ENCODE peak calls at places on chromosomes 6 and 20, in eight cellular contexts. O, G, F, N, H, V, D and Y are unnamed samples.

GRCh38 chr6:53165333-53165732 is 16.7 kb upstream of the GCM1 start:
- DNase-seq in H (no peak), F (no peak), N (no peak), G (no peak), O (no peak), D (no peak), V (no peak), Y (peak)

GRCh38 chr6:36349240-36349639 is 12.6 kb upstream of the BNIP5 start:
- DNase-seq in O (no peak), N (no peak), D (no peak), F (no peak), G (no peak), V (no peak), H (no peak), Y (no peak)

GRCh38 chr6:129593233-129593564 is 116.8 kb downstream of the ARHGAP18 start:
- DNase-seq in H (no peak), G (peak), F (no peak), D (no peak), V (no peak), O (peak), N (peak), Y (peak)

GRCh38 chr6:167787896-167788530 is 38.7 kb upstream of the AFDN start:
- DNase-seq in N (no peak), G (no peak), H (no peak), D (no peak), F (no peak), O (no peak), V (no peak), Y (no peak)

GRCh38 chr6:1878330-1878729 is 268.6 kb downstream of the FOXC1 start:
- DNase-seq in O (no peak), F (no peak), V (no peak), D (no peak), N (no peak), G (no peak), H (no peak), Y (no peak)

GRCh38 chr20:42179768-42180167 is 561.6 kb upstream of the CHD6 start:
- DNase-seq in H (no peak), G (no peak), V (peak), F (no peak), D (no peak), O (no peak), N (peak), Y (no peak)

GRCh38 chr20:57432874-57433491 is 41.8 kb downstream of the RBM38 start:
- DNase-seq in V (peak), N (no peak), G (no peak), F (no peak), D (no peak), O (peak), H (no peak), Y (no peak)

GRCh38 chr6:154683756-154684523 is 49.3 kb upstream of the SCAF8 start:
- DNase-seq in V (peak), O (peak), D (no peak), G (peak), F (peak), N (peak), H (peak), Y (peak)

GRCh38 chr6:90631046-90631445 is 44.2 kb upstream of the MAP3K7 start:
- DNase-seq in H (no peak), V (no peak), G (no peak), D (no peak), O (no peak), F (no peak), N (no peak), Y (no peak)

GRCh38 chr6:33607126-33607783 is 13.9 kb upstream of the ITPR3 start:
- DNase-seq in D (no peak), G (no peak), V (no peak), O (no peak), H (no peak), N (no peak), F (no peak), Y (no peak)

GRCh38 chr6:10613693-10614092 is 80.7 kb downstream of the C6orf52 start:
- DNase-seq in O (no peak), F (peak), V (no peak), H (no peak), G (no peak), N (no peak), D (no peak), Y (no peak)

DNA sequence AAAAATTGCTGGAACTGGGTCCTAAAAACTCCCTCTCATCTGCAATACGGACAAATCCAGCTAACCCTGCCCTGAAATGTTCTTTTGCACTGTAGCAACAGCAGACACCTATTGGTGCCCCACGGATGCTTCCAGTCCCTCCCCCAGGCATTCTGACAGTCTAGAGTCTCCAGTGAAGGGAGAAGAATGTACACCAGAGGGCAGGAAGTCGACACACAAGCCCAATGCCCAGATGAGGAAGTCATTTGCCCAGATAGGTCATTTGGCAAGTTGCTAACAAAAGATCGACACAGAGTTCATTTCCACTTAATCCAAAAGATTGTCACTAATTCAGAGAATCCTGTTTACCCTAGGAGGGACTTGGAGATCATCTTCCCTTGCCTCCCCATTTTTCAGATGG is 293.0 kb upstream of the PRDM1 start:
- DNase-seq in O (no peak), D (no peak), G (peak), V (peak), H (no peak), F (no peak), N (no peak), Y (no peak)
- TF ChIP-seq CTCF in O (no peak), D (no peak), G (peak), V (peak), H (no peak), F (no peak), N (peak), Y (peak)

GRCh38 chr20:17887331-17888030 is 81.1 kb downstream of the SNX5 start:
- DNase-seq in H (no peak), N (no peak), G (no peak), F (no peak), D (no peak), O (no peak), V (no peak), Y (no peak)

GRCh38 chr20:17888044-17888443 is 80.5 kb downstream of the SNX5 start:
- DNase-seq in G (no peak), F (no peak), D (no peak), H (no peak), O (no peak), N (no peak), V (no peak), Y (no peak)

GRCh38 chr20:17890330-17890729 is 78.3 kb downstream of the SNX5 start:
- DNase-seq in O (no peak), F (no peak), V (no peak), D (no peak), G (no peak), N (no peak), H (no peak), Y (no peak)

GRCh38 chr20:17885544-17885943 is 83.0 kb downstream of the SNX5 start:
- DNase-seq in F (no peak), V (no peak), H (no peak), O (no peak), D (no peak), G (no peak), N (no peak), Y (no peak)

DNA sequence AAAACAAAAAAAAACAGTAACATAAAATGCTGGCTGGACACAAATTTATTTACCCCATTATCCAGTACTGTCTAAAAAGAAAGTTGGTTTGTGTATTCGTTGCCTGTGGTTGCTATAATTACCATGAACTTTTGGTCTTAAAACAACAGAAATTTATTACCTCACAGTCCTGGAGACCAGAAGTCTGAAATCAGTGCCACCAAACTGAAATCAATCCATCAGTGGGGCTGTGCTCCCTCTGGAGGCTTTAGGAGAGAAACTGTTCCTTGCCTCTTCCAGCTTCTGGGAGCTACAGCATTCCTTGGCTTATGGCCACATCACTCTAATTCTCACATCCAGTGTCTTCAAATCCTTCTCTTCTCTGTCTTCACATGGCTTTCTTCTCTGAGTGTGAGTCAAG is 79.4 kb downstream of the SNX5 start:
- DNase-seq in N (peak), G (no peak), O (peak), V (peak), D (no peak), F (peak), H (no peak), Y (peak)
- TF ChIP-seq CTCF in N (peak), G (peak), O (peak), V (peak), D (no peak), F (peak), H (no peak), Y (peak)

GRCh38 chr20:7708782-7709181 is 231.5 kb downstream of the HAO1 start:
- DNase-seq in F (no peak), D (no peak), V (no peak), O (no peak), N (no peak), G (no peak), H (no peak), Y (no peak)

GRCh38 chr20:7716286-7716972 is 223.8 kb downstream of the HAO1 start:
- DNase-seq in V (no peak), D (no peak), F (no peak), O (peak), H (no peak), G (no peak), N (no peak), Y (no peak)

GRCh38 chr20:7714549-7714948 is 225.7 kb downstream of the HAO1 start:
- DNase-seq in F (no peak), G (no peak), O (no peak), V (no peak), H (no peak), N (no peak), D (no peak), Y (no peak)

GRCh38 chr20:7710440-7710839 is 229.8 kb downstream of the HAO1 start:
- DNase-seq in D (no peak), N (peak), F (peak), V (no peak), G (no peak), H (no peak), O (no peak), Y (no peak)

DNA sequence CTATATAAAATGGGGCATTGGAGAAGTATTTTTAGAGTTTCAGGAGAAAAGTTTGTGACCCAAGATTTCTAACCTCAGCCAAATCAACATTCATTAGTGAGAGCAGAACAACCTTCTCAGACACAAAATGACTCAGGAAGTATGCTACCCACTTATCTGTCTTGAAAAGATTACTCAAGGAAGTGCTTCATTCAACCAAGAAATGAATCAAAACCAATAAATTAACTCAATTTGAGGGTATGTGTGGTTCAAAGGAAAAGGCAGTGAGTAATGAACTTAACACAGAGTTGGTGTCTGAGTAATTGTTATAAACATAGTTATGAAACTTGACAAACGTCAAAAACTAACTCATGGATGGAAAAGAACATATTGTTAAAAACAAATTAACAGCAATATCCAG is 227.6 kb downstream of the HAO1 start:
- DNase-seq in H (no peak), G (no peak), F (no peak), N (no peak), O (no peak), D (no peak), V (no peak), Y (no peak)
- TF ChIP-seq CTCF in H (no peak), G (no peak), F (no peak), N (no peak), O (no peak), D (no peak), V (no peak), Y (no peak)

GRCh38 chr6:150876598-150876997 is 11.1 kb downstream of the MTHFD1L start:
- DNase-seq in G (peak), D (peak), N (peak), V (no peak), F (peak), H (no peak), O (peak), Y (no peak)
- TF ChIP-seq CTCF in G (peak), D (no peak), N (no peak), V (no peak), F (no peak), H (no peak), O (peak), Y (no peak)

DNA sequence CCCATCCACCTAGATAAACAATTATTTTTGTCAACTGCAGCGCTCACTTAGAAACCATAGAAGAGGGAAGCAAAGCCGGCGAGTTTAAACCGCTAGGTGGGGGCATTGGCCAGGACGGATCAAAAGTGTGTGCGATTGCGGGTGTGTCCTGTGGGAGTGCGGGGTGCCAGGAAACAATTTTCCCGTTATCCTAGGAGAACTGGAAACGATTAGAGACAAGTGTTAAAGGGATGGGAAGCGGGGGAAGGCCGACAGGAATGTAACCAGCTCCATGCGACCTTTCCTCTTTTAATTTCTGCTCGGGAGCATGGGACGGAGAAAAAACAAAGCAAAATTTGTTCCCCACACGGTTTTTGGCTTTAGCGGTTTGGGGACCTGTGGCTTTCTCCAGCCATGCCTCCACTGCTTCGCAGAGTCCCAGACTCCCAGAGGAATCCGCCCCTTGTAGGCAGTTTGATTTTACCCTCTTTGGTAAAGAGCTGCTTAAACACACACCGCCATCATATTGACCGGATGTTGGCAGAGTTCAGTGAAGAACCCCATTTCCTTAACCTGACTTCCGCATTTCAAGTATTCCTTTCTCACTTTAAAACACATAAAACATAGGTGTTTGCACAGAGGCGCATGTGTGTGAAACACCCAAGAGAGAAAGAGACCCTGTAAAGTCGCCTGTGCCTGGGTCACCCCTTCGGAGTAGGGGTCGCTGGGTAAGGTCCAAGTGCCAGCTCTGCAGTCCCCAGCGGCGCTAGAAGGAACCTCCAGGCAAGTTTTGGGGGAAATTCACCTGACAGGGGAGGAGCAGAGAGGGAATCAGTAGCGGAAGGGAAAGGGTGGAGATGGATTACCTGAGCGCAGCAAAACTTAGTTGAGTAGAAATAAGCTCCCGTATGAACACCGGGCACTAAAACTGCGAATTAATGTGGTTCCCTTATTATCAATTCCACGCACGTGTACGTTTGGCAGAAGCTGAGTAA is 3.1 kb upstream of the HTR1B start:
- DNase-seq in H (peak), F (peak), V (peak), N (peak), G (peak), O (peak), D (no peak), Y (peak)
- TF ChIP-seq CTCF in H (peak), F (peak), V (peak), N (peak), G (peak), O (peak), D (peak), Y (peak)

GRCh38 chr6:85803721-85804120 is 161.0 kb upstream of the SYNCRIP start:
- DNase-seq in V (no peak), N (no peak), O (no peak), G (no peak), F (no peak), H (no peak), D (no peak), Y (no peak)

GRCh38 chr6:85802162-85802561 is 159.5 kb upstream of the SYNCRIP start:
- DNase-seq in F (no peak), V (no peak), H (no peak), G (no peak), D (no peak), N (no peak), O (no peak), Y (no peak)

GRCh38 chr6:85797993-85798392 is 155.3 kb upstream of the SYNCRIP start:
- DNase-seq in D (no peak), G (no peak), O (no peak), N (peak), F (no peak), V (no peak), H (no peak), Y (no peak)

GRCh38 chr6:85795966-85796365 is 153.3 kb upstream of the SYNCRIP start:
- DNase-seq in O (no peak), N (no peak), D (no peak), F (no peak), H (no peak), V (no peak), G (no peak), Y (no peak)

GRCh38 chr6:85798934-85799490 is 156.3 kb upstream of the SYNCRIP start:
- DNase-seq in F (no peak), N (no peak), O (no peak), D (no peak), G (no peak), H (no peak), V (no peak), Y (no peak)
- TF ChIP-seq CTCF in F (no peak), N (no peak), O (no peak), D (no peak), G (no peak), H (no peak), V (no peak), Y (no peak)

GRCh38 chr20:5529331-5530142 is 212.8 kb upstream of the PROKR2 start:
- DNase-seq in F (peak), V (peak), H (peak), N (peak), D (no peak), G (peak), O (peak), Y (peak)
- TF ChIP-seq CTCF in F (peak), V (peak), H (peak), N (peak), D (peak), G (peak), O (peak), Y (peak)

GRCh38 chr6:119259027-119259426 is 90.5 kb downstream of the MAN1A1 start:
- DNase-seq in H (no peak), O (no peak), V (no peak), F (no peak), N (no peak), D (no peak), G (no peak), Y (no peak)
- TF ChIP-seq CTCF in H (no peak), O (no peak), V (no peak), F (no peak), N (no peak), D (no peak), G (no peak), Y (no peak)

DNA sequence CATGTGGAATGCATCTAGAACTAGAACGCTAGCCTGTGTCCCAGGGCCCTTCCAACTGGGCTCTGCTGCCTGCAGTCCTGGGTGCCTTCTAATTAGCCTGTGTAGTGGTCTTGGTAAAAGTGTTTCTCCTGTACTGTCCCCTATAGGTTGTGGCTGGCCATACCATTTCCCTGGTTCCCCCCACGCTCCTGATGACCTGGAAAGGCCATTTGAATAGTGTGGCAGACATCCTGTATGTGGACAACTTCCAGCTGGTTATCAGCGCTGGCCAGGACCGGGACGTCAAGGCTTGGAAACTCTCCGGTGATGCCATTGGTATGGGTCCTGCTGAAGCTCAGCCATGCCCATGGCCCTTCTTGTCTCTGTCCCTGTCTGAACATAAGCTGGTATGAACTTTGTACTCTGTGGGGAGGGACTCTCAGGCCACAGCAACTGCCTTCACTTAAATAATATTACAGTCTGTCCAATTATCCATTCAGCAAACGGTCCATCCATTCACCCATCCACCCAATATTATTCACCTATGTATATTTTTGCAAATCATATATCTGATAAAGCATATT is 60.7 kb downstream of the SUN5 start:
- DNase-seq in F (no peak), D (no peak), H (no peak), G (no peak), N (no peak), V (no peak), O (no peak), Y (no peak)
- TF ChIP-seq CTCF in F (no peak), D (no peak), H (no peak), G (no peak), N (no peak), V (no peak), O (no peak), Y (no peak)

GRCh38 chr20:35741892-35742740 is at the start of gene RBM39:
- DNase-seq in G (peak), V (peak), D (peak), N (peak), H (peak), O (peak), F (peak), Y (peak)

GRCh38 chr20:35737865-35738333 is 4.2 kb downstream of the RBM39 start:
- DNase-seq in O (no peak), D (no peak), H (no peak), G (no peak), N (no peak), V (no peak), F (no peak), Y (no peak)

GRCh38 chr20:35738410-35739179 is 3.5 kb downstream of the RBM39 start:
- DNase-seq in O (no peak), H (no peak), G (no peak), F (no peak), V (no peak), N (no peak), D (no peak), Y (no peak)

GRCh38 chr20:35742741-35743523 is 872 bp upstream of the RBM39 start:
- DNase-seq in O (no peak), D (no peak), F (peak), H (peak), N (peak), V (peak), G (peak), Y (no peak)

GRCh38 chr20:35739294-35740163 is 2.5 kb downstream of the RBM39 start:
- DNase-seq in N (peak), F (peak), V (peak), O (peak), H (peak), G (peak), D (no peak), Y (peak)
- TF ChIP-seq CTCF in N (peak), F (peak), V (peak), O (peak), H (peak), G (peak), D (no peak), Y (peak)